ENCODE peak calls at places on chromosomes 12 and 14, in ten cellular contexts. P, W, O, C, G, X, H, B, U and S are unnamed samples.

GRCh38 chr14:103994535-103995184 is 52.3 kb upstream of the RD3L start:
- DNase-seq in P (peak; percentile 4), W (no peak), O (no peak), C (no peak), G (no peak), X (no peak), H (no peak), B (no peak), U (no peak), S (no peak)

GRCh38 chr12:120498870-120499515 is 3.1 kb downstream of the DYNLL1 start:
- DNase-seq in P (no peak), W (no peak), O (no peak), C (no peak), G (no peak), X (no peak), H (no peak), B (no peak), U (no peak), S (no peak)

GRCh38 chr12:49863946-49864816 is 21.3 kb upstream of the BCDIN3D start:
- DNase-seq in P (no peak), W (no peak), O (no peak), C (no peak), G (no peak), X (no peak), H (no peak), B (no peak), U (peak; percentile 24), S (no peak)

GRCh38 chr12:80041691-80042090 is 57.6 kb upstream of the OTOGL start:
- DNase-seq in P (peak; percentile 68), W (no peak), O (no peak), C (no peak), G (no peak), X (no peak), H (no peak), B (peak; percentile 56), U (no peak), S (no peak)

GRCh38 chr12:10068634-10069033 is 30.2 kb downstream of the CLEC1A start:
- DNase-seq in P (no peak), W (no peak), O (no peak), C (no peak), G (no peak), X (no peak), H (no peak), B (no peak), U (no peak), S (no peak)

GRCh38 chr14:95189400-95190162 is 32.3 kb upstream of the DICER1 start:
- DNase-seq in P (no peak), W (no peak), O (no peak), C (no peak), G (no peak), X (no peak), H (no peak), B (peak; percentile 3), U (no peak), S (no peak)

GRCh38 chr12:13229504-13229903 is 33.0 kb downstream of the EMP1 start:
- DNase-seq in P (no peak), W (no peak), O (no peak), C (no peak), G (no peak), X (no peak), H (no peak), B (no peak), U (no peak), S (no peak)

GRCh38 chr12:4281173-4281654 is 7.7 kb downstream of the CCND2 start:
- DNase-seq in P (no peak), W (no peak), O (no peak), C (no peak), G (no peak), X (no peak), H (no peak), B (no peak), U (no peak), S (no peak)

GRCh38 chr12:16349132-16349463 is 1.7 kb downstream of the MGST1 start:
- DNase-seq in P (peak; percentile 96), W (no peak), O (peak; percentile 21), C (peak; percentile 69), G (no peak), X (peak; percentile 73), H (no peak), B (peak; percentile 91), U (no peak), S (peak; percentile 71)

GRCh38 chr12:27014085-27014858 is at the start of gene TM7SF3:
- DNase-seq in P (peak; percentile 83), W (peak; percentile 95), O (peak; percentile 95), C (no peak), G (peak; percentile 95), X (peak; percentile 94), H (peak; percentile 94), B (peak; percentile 87), U (peak; percentile 98), S (peak; percentile 98)

GRCh38 chr12:18955594-18955993 is 173.9 kb upstream of the PLEKHA5 start:
- DNase-seq in P (peak; percentile 16), W (no peak), O (no peak), C (peak; percentile 5), G (no peak), X (no peak), H (no peak), B (no peak), U (no peak), S (no peak)

GRCh38 chr12:3083241-3083921 is 6.2 kb downstream of the TSPAN9 start:
- DNase-seq in P (no peak), W (no peak), O (no peak), C (no peak), G (no peak), X (no peak), H (no peak), B (no peak), U (no peak), S (no peak)

GRCh38 chr14:55351111-55351510 is 60.5 kb downstream of the ATG14 start:
- DNase-seq in P (no peak), W (no peak), O (no peak), C (no peak), G (no peak), X (no peak), H (no peak), B (no peak), U (no peak), S (no peak)

GRCh38 chr14:75044322-75044721 is 6.9 kb downstream of the MLH3 start:
- DNase-seq in P (peak; percentile 86), W (no peak), O (no peak), C (peak; percentile 52), G (no peak), X (no peak), H (no peak), B (peak; percentile 79), U (no peak), S (no peak)

GRCh38 chr12:14394317-14395058 is 29.0 kb downstream of the ATF7IP start:
- DNase-seq in P (peak; percentile 84), W (peak; percentile 34), O (no peak), C (peak; percentile 46), G (peak; percentile 35), X (no peak), H (no peak), B (peak; percentile 93), U (no peak), S (no peak)

GRCh38 chr12:6615802-6616201 is 8.6 kb upstream of the CHD4 start:
- DNase-seq in P (no peak), W (no peak), O (peak; percentile 29), C (no peak), G (no peak), X (no peak), H (no peak), B (no peak), U (no peak), S (no peak)

GRCh38 chr12:114451657-114452056 is 45.7 kb upstream of the TBX5 start:
- DNase-seq in P (no peak), W (no peak), O (no peak), C (no peak), G (no peak), X (no peak), H (no peak), B (no peak), U (no peak), S (no peak)

GRCh38 chr12:114457620-114458019 is 51.7 kb upstream of the TBX5 start:
- DNase-seq in P (no peak), W (no peak), O (no peak), C (no peak), G (no peak), X (no peak), H (no peak), B (no peak), U (no peak), S (no peak)
- TF ChIP-seq CTCF in P (no peak), W (no peak), O (no peak), C (no peak), G (no peak), X (no peak), H (no peak), B (no peak), U (no peak), S (no peak)

GRCh38 chr14:39704581-39704980 is 272.3 kb upstream of the FBXO33 start:
- DNase-seq in P (no peak), W (no peak), O (no peak), C (no peak), G (no peak), X (no peak), H (no peak), B (no peak), U (no peak), S (no peak)
- TF ChIP-seq CTCF in P (no peak), W (no peak), O (no peak), C (no peak), G (no peak), X (no peak), H (no peak), B (no peak), U (no peak), S (no peak)

DNA sequence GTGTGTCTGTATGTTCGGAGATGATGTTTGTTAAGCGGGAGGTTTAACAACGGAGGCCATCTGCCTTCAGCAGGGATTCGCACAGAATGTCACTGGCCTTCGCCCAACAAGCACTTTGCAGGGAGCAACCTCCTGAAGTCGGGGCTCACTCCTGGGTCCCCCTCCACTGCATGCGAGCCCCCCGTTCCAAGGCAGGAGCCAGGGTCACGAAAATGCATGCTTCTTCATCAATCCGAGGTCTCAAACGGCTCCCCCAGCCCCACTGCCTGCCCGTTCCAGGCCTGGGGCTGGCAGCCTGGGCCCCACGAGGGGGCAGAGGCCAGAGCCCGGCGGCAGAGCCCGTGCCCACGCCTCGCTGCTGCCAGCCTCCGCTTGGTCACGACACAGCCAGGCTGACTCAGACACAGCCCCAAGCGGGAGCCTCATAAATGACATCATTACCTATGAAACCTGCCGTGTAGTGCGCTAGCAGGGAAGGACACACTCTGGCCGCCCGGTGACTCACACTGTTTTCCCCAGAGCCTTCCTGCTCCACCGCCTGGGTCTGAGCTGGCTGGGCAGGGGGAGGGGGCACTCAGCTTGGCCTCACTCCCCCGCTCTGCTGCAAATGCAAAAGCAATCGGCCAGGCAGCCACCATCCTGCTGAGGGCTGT is 169.5 kb upstream of the RTL1 start:
- DNase-seq in P (peak; percentile 98), W (peak; percentile 95), O (peak; percentile 71), C (peak; percentile 87), G (peak; percentile 9), X (peak; percentile 49), H (no peak), B (peak; percentile 98), U (peak; percentile 86), S (no peak)
- TF ChIP-seq CTCF in P (peak; percentile 2), W (peak; percentile 1), O (no peak), C (peak; percentile 14), G (no peak), X (no peak), H (no peak), B (no peak), U (no peak), S (no peak)

DNA sequence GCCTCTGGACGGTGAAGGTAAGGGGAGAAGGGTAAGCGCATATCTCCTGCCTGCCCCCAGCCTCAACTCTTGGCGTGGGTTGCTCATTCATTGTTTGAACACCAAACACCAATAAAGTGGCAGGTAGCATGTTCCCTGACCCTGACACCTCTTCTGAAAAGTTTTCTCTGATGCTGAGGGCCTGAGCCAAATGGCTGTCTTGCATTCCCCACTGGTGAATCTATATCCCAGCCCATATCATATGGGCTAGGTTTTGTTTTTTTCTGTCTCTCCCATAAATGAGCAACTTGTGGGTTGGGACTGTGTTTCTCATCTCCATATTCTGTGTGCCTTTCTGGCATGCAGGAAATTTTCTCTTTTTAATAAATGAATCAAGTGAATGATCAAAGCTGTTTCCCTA is 5.1 kb downstream of the MYO1A start:
- DNase-seq in P (peak; percentile 21), W (no peak), O (no peak), C (no peak), G (no peak), X (no peak), H (no peak), B (no peak), U (no peak), S (no peak)
- TF ChIP-seq CTCF in P (no peak), W (no peak), O (no peak), C (no peak), G (no peak), X (no peak), H (no peak), B (no peak), U (no peak), S (no peak)